ENCODE peak calls at places on chromosomes 13 and 19, in nine cellular contexts. One of them, this sample, is unnamed.
A peak's percentile ranks its signal among the peaks of the same experiment; 100 is the strongest.

GRCh38 chr19:3024870-3025515 is 4.1 kb downstream of the TLE2 start:
- DNase-seq in fibroblast of the aortic adventitia: no peak
- DNase-seq in lower leg skin: no peak
- DNase-seq in HT-29: no peak
- DNase-seq in stimulated activated CD4-positive, alpha-beta T cell treated with anti-CD3 and anti-CD28 coated beads, Interleukin-1b, Interleukin-23, amount 100 ng/mL, for 24 hours: no peak
- DNase-seq in central memory CD4-positive, alpha-beta T cell: no peak
- DNase-seq in CD8-positive, alpha-beta T cell: no peak
- DNase-seq in RWPE1: no peak
- DNase-seq in GF-D8: no peak
- DNase-seq in this sample: no peak

GRCh38 chr13:94351292-94352000 is 128.0 kb downstream of the DCT start:
- DNase-seq in fibroblast of the aortic adventitia: peak; percentile 64
- DNase-seq in lower leg skin: no peak
- DNase-seq in HT-29: no peak
- DNase-seq in stimulated activated CD4-positive, alpha-beta T cell treated with anti-CD3 and anti-CD28 coated beads, Interleukin-1b, Interleukin-23, amount 100 ng/mL, for 24 hours: no peak
- DNase-seq in central memory CD4-positive, alpha-beta T cell: no peak
- DNase-seq in CD8-positive, alpha-beta T cell: no peak
- DNase-seq in RWPE1: no peak
- DNase-seq in GF-D8: no peak
- DNase-seq in this sample: peak; percentile 81

GRCh38 chr19:39046037-39046821 is 13.9 kb upstream of the FBXO27 start:
- DNase-seq in fibroblast of the aortic adventitia: peak; percentile 17
- DNase-seq in lower leg skin: no peak
- DNase-seq in HT-29: peak; percentile 69
- DNase-seq in stimulated activated CD4-positive, alpha-beta T cell treated with anti-CD3 and anti-CD28 coated beads, Interleukin-1b, Interleukin-23, amount 100 ng/mL, for 24 hours: no peak
- DNase-seq in central memory CD4-positive, alpha-beta T cell: no peak
- DNase-seq in CD8-positive, alpha-beta T cell: no peak
- DNase-seq in RWPE1: no peak
- DNase-seq in GF-D8: no peak
- DNase-seq in this sample: no peak

GRCh38 chr19:53597023-53597422 is 34.8 kb upstream of the DPRX start:
- DNase-seq in fibroblast of the aortic adventitia: no peak
- DNase-seq in lower leg skin: peak; percentile 24
- DNase-seq in HT-29: no peak
- DNase-seq in stimulated activated CD4-positive, alpha-beta T cell treated with anti-CD3 and anti-CD28 coated beads, Interleukin-1b, Interleukin-23, amount 100 ng/mL, for 24 hours: no peak
- DNase-seq in central memory CD4-positive, alpha-beta T cell: no peak
- DNase-seq in CD8-positive, alpha-beta T cell: no peak
- DNase-seq in RWPE1: no peak
- DNase-seq in GF-D8: no peak
- DNase-seq in this sample: no peak

GRCh38 chr19:12092065-12092867 is 27.7 kb downstream of the ZNF844 start:
- DNase-seq in fibroblast of the aortic adventitia: peak; percentile 79
- DNase-seq in lower leg skin: peak; percentile 87
- DNase-seq in HT-29: no peak
- DNase-seq in stimulated activated CD4-positive, alpha-beta T cell treated with anti-CD3 and anti-CD28 coated beads, Interleukin-1b, Interleukin-23, amount 100 ng/mL, for 24 hours: peak; percentile 12
- DNase-seq in central memory CD4-positive, alpha-beta T cell: peak; percentile 5
- DNase-seq in CD8-positive, alpha-beta T cell: peak; percentile 15
- DNase-seq in RWPE1: peak; percentile 20
- DNase-seq in GF-D8: peak; percentile 87
- DNase-seq in this sample: peak; percentile 89

GRCh38 chr19:57135797-57136196 is 9.2 kb downstream of the ZIM3 start:
- DNase-seq in fibroblast of the aortic adventitia: no peak
- DNase-seq in lower leg skin: no peak
- DNase-seq in HT-29: no peak
- DNase-seq in stimulated activated CD4-positive, alpha-beta T cell treated with anti-CD3 and anti-CD28 coated beads, Interleukin-1b, Interleukin-23, amount 100 ng/mL, for 24 hours: no peak
- DNase-seq in central memory CD4-positive, alpha-beta T cell: no peak
- DNase-seq in CD8-positive, alpha-beta T cell: no peak
- DNase-seq in RWPE1: no peak
- DNase-seq in GF-D8: no peak
- DNase-seq in this sample: no peak

GRCh38 chr19:377801-378581 is 31.0 kb downstream of the C2CD4C start:
- DNase-seq in fibroblast of the aortic adventitia: no peak
- DNase-seq in lower leg skin: no peak
- DNase-seq in HT-29: no peak
- DNase-seq in stimulated activated CD4-positive, alpha-beta T cell treated with anti-CD3 and anti-CD28 coated beads, Interleukin-1b, Interleukin-23, amount 100 ng/mL, for 24 hours: no peak
- DNase-seq in central memory CD4-positive, alpha-beta T cell: no peak
- DNase-seq in CD8-positive, alpha-beta T cell: no peak
- DNase-seq in RWPE1: no peak
- DNase-seq in GF-D8: no peak
- DNase-seq in this sample: no peak

GRCh38 chr19:52778811-52779210 is 7.8 kb downstream of the ZNF600 start:
- DNase-seq in fibroblast of the aortic adventitia: no peak
- DNase-seq in lower leg skin: no peak
- DNase-seq in HT-29: no peak
- DNase-seq in stimulated activated CD4-positive, alpha-beta T cell treated with anti-CD3 and anti-CD28 coated beads, Interleukin-1b, Interleukin-23, amount 100 ng/mL, for 24 hours: no peak
- DNase-seq in central memory CD4-positive, alpha-beta T cell: peak; percentile 6
- DNase-seq in CD8-positive, alpha-beta T cell: no peak
- DNase-seq in RWPE1: no peak
- DNase-seq in GF-D8: no peak
- DNase-seq in this sample: no peak

GRCh38 chr13:77698211-77699058 is 948 bp downstream of the SLAIN1 start:
- DNase-seq in fibroblast of the aortic adventitia: no peak
- DNase-seq in lower leg skin: no peak
- DNase-seq in HT-29: no peak
- DNase-seq in stimulated activated CD4-positive, alpha-beta T cell treated with anti-CD3 and anti-CD28 coated beads, Interleukin-1b, Interleukin-23, amount 100 ng/mL, for 24 hours: no peak
- DNase-seq in central memory CD4-positive, alpha-beta T cell: peak; percentile 63
- DNase-seq in CD8-positive, alpha-beta T cell: peak; percentile 23
- DNase-seq in RWPE1: no peak
- DNase-seq in GF-D8: no peak
- DNase-seq in this sample: no peak

GRCh38 chr19:53897459-53897858 is 11.6 kb upstream of the CACNG7 start:
- DNase-seq in fibroblast of the aortic adventitia: no peak
- DNase-seq in lower leg skin: no peak
- DNase-seq in HT-29: no peak
- DNase-seq in stimulated activated CD4-positive, alpha-beta T cell treated with anti-CD3 and anti-CD28 coated beads, Interleukin-1b, Interleukin-23, amount 100 ng/mL, for 24 hours: no peak
- DNase-seq in central memory CD4-positive, alpha-beta T cell: no peak
- DNase-seq in CD8-positive, alpha-beta T cell: no peak
- DNase-seq in RWPE1: no peak
- DNase-seq in GF-D8: no peak
- DNase-seq in this sample: no peak

GRCh38 chr19:35509018-35509652 is 4.3 kb downstream of the DMKN start:
- DNase-seq in fibroblast of the aortic adventitia: no peak
- DNase-seq in lower leg skin: no peak
- DNase-seq in HT-29: peak; percentile 61
- DNase-seq in stimulated activated CD4-positive, alpha-beta T cell treated with anti-CD3 and anti-CD28 coated beads, Interleukin-1b, Interleukin-23, amount 100 ng/mL, for 24 hours: no peak
- DNase-seq in central memory CD4-positive, alpha-beta T cell: peak; percentile 23
- DNase-seq in CD8-positive, alpha-beta T cell: peak; percentile 18
- DNase-seq in RWPE1: peak; percentile 82
- DNase-seq in GF-D8: no peak
- DNase-seq in this sample: no peak

GRCh38 chr19:12478234-12478941 is 6.2 kb downstream of the ZNF709 start:
- DNase-seq in fibroblast of the aortic adventitia: no peak
- DNase-seq in lower leg skin: no peak
- DNase-seq in HT-29: no peak
- DNase-seq in stimulated activated CD4-positive, alpha-beta T cell treated with anti-CD3 and anti-CD28 coated beads, Interleukin-1b, Interleukin-23, amount 100 ng/mL, for 24 hours: no peak
- DNase-seq in central memory CD4-positive, alpha-beta T cell: peak; percentile 3
- DNase-seq in CD8-positive, alpha-beta T cell: no peak
- DNase-seq in RWPE1: no peak
- DNase-seq in GF-D8: no peak
- DNase-seq in this sample: no peak

GRCh38 chr19:3879656-3880055 is 829 bp upstream of the ATCAY start:
- DNase-seq in fibroblast of the aortic adventitia: no peak
- DNase-seq in lower leg skin: no peak
- DNase-seq in HT-29: no peak
- DNase-seq in stimulated activated CD4-positive, alpha-beta T cell treated with anti-CD3 and anti-CD28 coated beads, Interleukin-1b, Interleukin-23, amount 100 ng/mL, for 24 hours: no peak
- DNase-seq in central memory CD4-positive, alpha-beta T cell: no peak
- DNase-seq in CD8-positive, alpha-beta T cell: no peak
- DNase-seq in RWPE1: no peak
- DNase-seq in GF-D8: no peak
- DNase-seq in this sample: no peak

GRCh38 chr19:38076337-38076736 is 147.7 kb downstream of the DPF1 start:
- DNase-seq in fibroblast of the aortic adventitia: no peak
- DNase-seq in lower leg skin: no peak
- DNase-seq in HT-29: no peak
- DNase-seq in stimulated activated CD4-positive, alpha-beta T cell treated with anti-CD3 and anti-CD28 coated beads, Interleukin-1b, Interleukin-23, amount 100 ng/mL, for 24 hours: no peak
- DNase-seq in central memory CD4-positive, alpha-beta T cell: no peak
- DNase-seq in CD8-positive, alpha-beta T cell: no peak
- DNase-seq in RWPE1: no peak
- DNase-seq in GF-D8: no peak
- DNase-seq in this sample: no peak

GRCh38 chr13:99265162-99265822 is 7.1 kb upstream of the GPR18 start:
- DNase-seq in fibroblast of the aortic adventitia: no peak
- DNase-seq in lower leg skin: no peak
- DNase-seq in HT-29: peak; percentile 19
- DNase-seq in stimulated activated CD4-positive, alpha-beta T cell treated with anti-CD3 and anti-CD28 coated beads, Interleukin-1b, Interleukin-23, amount 100 ng/mL, for 24 hours: no peak
- DNase-seq in central memory CD4-positive, alpha-beta T cell: no peak
- DNase-seq in CD8-positive, alpha-beta T cell: no peak
- DNase-seq in RWPE1: no peak
- DNase-seq in GF-D8: no peak
- DNase-seq in this sample: no peak

GRCh38 chr13:76016799-76017198 is 380.7 kb downstream of the LMO7 start:
- DNase-seq in fibroblast of the aortic adventitia: peak; percentile 32
- DNase-seq in lower leg skin: no peak
- DNase-seq in HT-29: peak; percentile 72
- DNase-seq in stimulated activated CD4-positive, alpha-beta T cell treated with anti-CD3 and anti-CD28 coated beads, Interleukin-1b, Interleukin-23, amount 100 ng/mL, for 24 hours: no peak
- DNase-seq in central memory CD4-positive, alpha-beta T cell: no peak
- DNase-seq in CD8-positive, alpha-beta T cell: no peak
- DNase-seq in RWPE1: no peak
- DNase-seq in GF-D8: no peak
- DNase-seq in this sample: peak; percentile 18

GRCh38 chr19:6564393-6564792 is 26.6 kb downstream of the CD70 start:
- DNase-seq in fibroblast of the aortic adventitia: peak; percentile 38
- DNase-seq in lower leg skin: no peak
- DNase-seq in HT-29: no peak
- DNase-seq in stimulated activated CD4-positive, alpha-beta T cell treated with anti-CD3 and anti-CD28 coated beads, Interleukin-1b, Interleukin-23, amount 100 ng/mL, for 24 hours: no peak
- DNase-seq in central memory CD4-positive, alpha-beta T cell: no peak
- DNase-seq in CD8-positive, alpha-beta T cell: no peak
- DNase-seq in RWPE1: peak; percentile 44
- DNase-seq in GF-D8: no peak
- DNase-seq in this sample: peak; percentile 11

GRCh38 chr13:70362820-70363219 is 254.6 kb upstream of the KLHL1 start:
- DNase-seq in fibroblast of the aortic adventitia: no peak
- DNase-seq in lower leg skin: no peak
- DNase-seq in HT-29: no peak
- DNase-seq in stimulated activated CD4-positive, alpha-beta T cell treated with anti-CD3 and anti-CD28 coated beads, Interleukin-1b, Interleukin-23, amount 100 ng/mL, for 24 hours: no peak
- DNase-seq in central memory CD4-positive, alpha-beta T cell: no peak
- DNase-seq in CD8-positive, alpha-beta T cell: no peak
- DNase-seq in RWPE1: no peak
- DNase-seq in GF-D8: no peak
- DNase-seq in this sample: no peak

GRCh38 chr19:35408284-35409171 is 37.7 kb downstream of the GPR42 start:
- DNase-seq in fibroblast of the aortic adventitia: no peak
- DNase-seq in lower leg skin: no peak
- DNase-seq in HT-29: no peak
- DNase-seq in stimulated activated CD4-positive, alpha-beta T cell treated with anti-CD3 and anti-CD28 coated beads, Interleukin-1b, Interleukin-23, amount 100 ng/mL, for 24 hours: no peak
- DNase-seq in central memory CD4-positive, alpha-beta T cell: no peak
- DNase-seq in CD8-positive, alpha-beta T cell: no peak
- DNase-seq in RWPE1: no peak
- DNase-seq in GF-D8: no peak
- DNase-seq in this sample: no peak

GRCh38 chr13:40946485-40946884 is 72.6 kb downstream of the ELF1 start:
- DNase-seq in fibroblast of the aortic adventitia: no peak
- DNase-seq in lower leg skin: no peak
- DNase-seq in HT-29: no peak
- DNase-seq in stimulated activated CD4-positive, alpha-beta T cell treated with anti-CD3 and anti-CD28 coated beads, Interleukin-1b, Interleukin-23, amount 100 ng/mL, for 24 hours: no peak
- DNase-seq in central memory CD4-positive, alpha-beta T cell: no peak
- DNase-seq in CD8-positive, alpha-beta T cell: no peak
- DNase-seq in RWPE1: no peak
- DNase-seq in GF-D8: no peak
- DNase-seq in this sample: no peak

GRCh38 chr13:113142876-113143275 is 15.6 kb upstream of the PROZ start:
- DNase-seq in fibroblast of the aortic adventitia: no peak
- DNase-seq in lower leg skin: no peak
- DNase-seq in HT-29: no peak
- DNase-seq in stimulated activated CD4-positive, alpha-beta T cell treated with anti-CD3 and anti-CD28 coated beads, Interleukin-1b, Interleukin-23, amount 100 ng/mL, for 24 hours: no peak
- DNase-seq in central memory CD4-positive, alpha-beta T cell: no peak
- DNase-seq in CD8-positive, alpha-beta T cell: no peak
- DNase-seq in RWPE1: no peak
- DNase-seq in GF-D8: no peak
- DNase-seq in this sample: no peak

GRCh38 chr19:19538077-19538764 is at the start of gene CILP2:
- DNase-seq in fibroblast of the aortic adventitia: no peak
- DNase-seq in lower leg skin: no peak
- DNase-seq in HT-29: no peak
- DNase-seq in stimulated activated CD4-positive, alpha-beta T cell treated with anti-CD3 and anti-CD28 coated beads, Interleukin-1b, Interleukin-23, amount 100 ng/mL, for 24 hours: no peak
- DNase-seq in central memory CD4-positive, alpha-beta T cell: peak; percentile 25
- DNase-seq in CD8-positive, alpha-beta T cell: no peak
- DNase-seq in RWPE1: peak; percentile 69
- DNase-seq in GF-D8: no peak
- DNase-seq in this sample: no peak

GRCh38 chr13:98751397-98752110 is 918 bp downstream of the SLC15A1 start:
- DNase-seq in fibroblast of the aortic adventitia: peak; percentile 41
- DNase-seq in lower leg skin: no peak
- DNase-seq in HT-29: peak; percentile 60
- DNase-seq in stimulated activated CD4-positive, alpha-beta T cell treated with anti-CD3 and anti-CD28 coated beads, Interleukin-1b, Interleukin-23, amount 100 ng/mL, for 24 hours: no peak
- DNase-seq in central memory CD4-positive, alpha-beta T cell: no peak
- DNase-seq in CD8-positive, alpha-beta T cell: no peak
- DNase-seq in RWPE1: no peak
- DNase-seq in GF-D8: no peak
- DNase-seq in this sample: peak; percentile 13

GRCh38 chr13:105972306-105972721 is 563.1 kb downstream of the EFNB2 start:
- DNase-seq in fibroblast of the aortic adventitia: no peak
- DNase-seq in lower leg skin: no peak
- DNase-seq in HT-29: peak; percentile 86
- DNase-seq in stimulated activated CD4-positive, alpha-beta T cell treated with anti-CD3 and anti-CD28 coated beads, Interleukin-1b, Interleukin-23, amount 100 ng/mL, for 24 hours: no peak
- DNase-seq in central memory CD4-positive, alpha-beta T cell: no peak
- DNase-seq in CD8-positive, alpha-beta T cell: no peak
- DNase-seq in RWPE1: no peak
- DNase-seq in GF-D8: no peak
- DNase-seq in this sample: no peak

GRCh38 chr13:44867825-44868224 is 121.4 kb downstream of the NUFIP1 start:
- DNase-seq in fibroblast of the aortic adventitia: peak; percentile 16
- DNase-seq in lower leg skin: no peak
- DNase-seq in HT-29: no peak
- DNase-seq in stimulated activated CD4-positive, alpha-beta T cell treated with anti-CD3 and anti-CD28 coated beads, Interleukin-1b, Interleukin-23, amount 100 ng/mL, for 24 hours: no peak
- DNase-seq in central memory CD4-positive, alpha-beta T cell: no peak
- DNase-seq in CD8-positive, alpha-beta T cell: no peak
- DNase-seq in RWPE1: no peak
- DNase-seq in GF-D8: no peak
- DNase-seq in this sample: no peak

GRCh38 chr19:2271516-2272103 is 10.4 kb downstream of the PEAK3 start:
- DNase-seq in fibroblast of the aortic adventitia: peak; percentile 71
- DNase-seq in lower leg skin: no peak
- DNase-seq in HT-29: peak; percentile 45
- DNase-seq in stimulated activated CD4-positive, alpha-beta T cell treated with anti-CD3 and anti-CD28 coated beads, Interleukin-1b, Interleukin-23, amount 100 ng/mL, for 24 hours: no peak
- DNase-seq in central memory CD4-positive, alpha-beta T cell: no peak
- DNase-seq in CD8-positive, alpha-beta T cell: no peak
- DNase-seq in RWPE1: peak; percentile 63
- DNase-seq in GF-D8: no peak
- DNase-seq in this sample: peak; percentile 55

GRCh38 chr19:34173145-34173956 is 1.0 kb downstream of the LSM14A start:
- DNase-seq in fibroblast of the aortic adventitia: peak; percentile 55
- DNase-seq in lower leg skin: peak; percentile 47
- DNase-seq in HT-29: peak; percentile 86
- DNase-seq in stimulated activated CD4-positive, alpha-beta T cell treated with anti-CD3 and anti-CD28 coated beads, Interleukin-1b, Interleukin-23, amount 100 ng/mL, for 24 hours: peak; percentile 4
- DNase-seq in central memory CD4-positive, alpha-beta T cell: no peak
- DNase-seq in CD8-positive, alpha-beta T cell: peak; percentile 11
- DNase-seq in RWPE1: peak; percentile 62
- DNase-seq in GF-D8: no peak
- DNase-seq in this sample: no peak

GRCh38 chr13:80923907-80924306 is 583.0 kb upstream of the SPRY2 start:
- DNase-seq in fibroblast of the aortic adventitia: no peak
- DNase-seq in lower leg skin: no peak
- DNase-seq in HT-29: no peak
- DNase-seq in stimulated activated CD4-positive, alpha-beta T cell treated with anti-CD3 and anti-CD28 coated beads, Interleukin-1b, Interleukin-23, amount 100 ng/mL, for 24 hours: no peak
- DNase-seq in central memory CD4-positive, alpha-beta T cell: no peak
- DNase-seq in CD8-positive, alpha-beta T cell: no peak
- DNase-seq in RWPE1: no peak
- DNase-seq in GF-D8: no peak
- DNase-seq in this sample: peak; percentile 2

GRCh38 chr19:49567722-49568454 is 12.5 kb downstream of the NOSIP start:
- DNase-seq in fibroblast of the aortic adventitia: peak; percentile 61
- DNase-seq in lower leg skin: no peak
- DNase-seq in HT-29: no peak
- DNase-seq in stimulated activated CD4-positive, alpha-beta T cell treated with anti-CD3 and anti-CD28 coated beads, Interleukin-1b, Interleukin-23, amount 100 ng/mL, for 24 hours: no peak
- DNase-seq in central memory CD4-positive, alpha-beta T cell: peak; percentile 96
- DNase-seq in CD8-positive, alpha-beta T cell: peak; percentile 57
- DNase-seq in RWPE1: no peak
- DNase-seq in GF-D8: peak; percentile 40
- DNase-seq in this sample: peak; percentile 15

GRCh38 chr13:110625771-110626321 is 10.5 kb downstream of the NAXD start:
- DNase-seq in fibroblast of the aortic adventitia: no peak
- DNase-seq in lower leg skin: no peak
- DNase-seq in HT-29: no peak
- DNase-seq in stimulated activated CD4-positive, alpha-beta T cell treated with anti-CD3 and anti-CD28 coated beads, Interleukin-1b, Interleukin-23, amount 100 ng/mL, for 24 hours: no peak
- DNase-seq in central memory CD4-positive, alpha-beta T cell: no peak
- DNase-seq in CD8-positive, alpha-beta T cell: no peak
- DNase-seq in RWPE1: no peak
- DNase-seq in GF-D8: no peak
- DNase-seq in this sample: no peak